ENCODE peak calls at places on chromosomes 1 and 21, in four cellular contexts. G is IMR-90, Y is mesenchymal stem cell, Z is trophoblast cell. M is an unnamed sample.

GRCh38 chr1:112317556-112317955 is 78.5 kb upstream of the CTTNBP2NL start:
- DNase-seq in Z (no peak), Y (no peak), G (no peak), M (no peak)

GRCh38 chr1:59833991-59834390 is 19.2 kb downstream of the HOOK1 start:
- DNase-seq in Y (no peak), Z (no peak), G (no peak), M (no peak)

GRCh38 chr1:109790735-109791494 is 27.2 kb upstream of the EPS8L3 start:
- DNase-seq in Z (peak), G (peak), Y (peak), M (no peak)

GRCh38 chr1:1141244-1141910 is 25.5 kb upstream of the C1orf159 start:
- DNase-seq in Z (no peak), Y (no peak), G (no peak), M (no peak)

GRCh38 chr1:168506204-168506819 is 37.5 kb downstream of the XCL2 start:
- DNase-seq in Y (no peak), G (peak), Z (no peak), M (no peak)

GRCh38 chr1:155218854-155219591 is 10.5 kb downstream of the MTX1 start:
- DNase-seq in Z (peak), Y (peak), G (peak), M (no peak)

GRCh38 chr21:20419780-20420179 is 578.4 kb upstream of the NCAM2 start:
- DNase-seq in Z (no peak), Y (no peak), G (no peak), M (no peak)

GRCh38 chr1:28329395-28330153 is 734 bp downstream of the MED18 start:
- DNase-seq in G (peak), Y (peak), Z (peak), M (no peak)

GRCh38 chr1:103424645-103425044 is 100.9 kb upstream of the RNPC3 start:
- DNase-seq in G (no peak), Y (no peak), Z (no peak), M (no peak)

GRCh38 chr1:6794164-6794563 is 8.9 kb downstream of the CAMTA1 start:
- DNase-seq in Y (peak), G (peak), Z (no peak), M (no peak)

GRCh38 chr1:230268371-230269170 is 157.6 kb downstream of the PGBD5 start:
- DNase-seq in Y (peak), Z (peak), G (peak), M (peak)

GRCh38 chr1:158458263-158458662 is 3.4 kb upstream of the OR10K1 start:
- DNase-seq in Y (no peak), G (no peak), Z (no peak), M (no peak)

GRCh38 chr1:147238053-147238902 is 4.2 kb upstream of the CHD1L start:
- DNase-seq in Y (no peak), G (no peak), Z (no peak), M (no peak)

GRCh38 chr21:44279621-44280260 is 5.9 kb upstream of the AIRE start:
- DNase-seq in Z (no peak), G (no peak), Y (no peak), M (no peak)

GRCh38 chr1:31951276-31951675 is 13.1 kb upstream of the PTP4A2 start:
- DNase-seq in Y (no peak), G (no peak), Z (no peak), M (no peak)

GRCh38 chr21:17925000-17925610 is 105.9 kb upstream of the C21orf91 start:
- DNase-seq in Y (peak), G (peak), Z (peak), M (peak)

GRCh38 chr1:247390116-247390791 is 25.7 kb upstream of the NLRP3 start:
- DNase-seq in G (peak), Z (peak), Y (peak), M (peak)

GRCh38 chr1:114510235-114511047 is 562 bp downstream of the TRIM33 start:
- DNase-seq in Y (peak), Z (peak), G (peak), M (peak)

GRCh38 chr1:118346940-118347339 is 161.9 kb upstream of the SPAG17 start:
- DNase-seq in Y (no peak), Z (no peak), G (no peak), M (no peak)

GRCh38 chr1:90349510-90349909 is 354.6 kb downstream of the ZNF326 start:
- DNase-seq in G (no peak), Z (no peak), Y (no peak), M (no peak)

GRCh38 chr1:26959722-26960624 is at the start of gene KDF1:
- DNase-seq in G (no peak), Z (peak), Y (no peak), M (no peak)

GRCh38 chr1:170967042-170967910 is 31.9 kb downstream of the MROH9 start:
- DNase-seq in G (peak), Y (peak), Z (peak), M (peak)

GRCh38 chr1:241998950-241999495 is at the start of gene MAP1LC3C:
- DNase-seq in Y (no peak), G (no peak), Z (peak), M (no peak)
- H2AK5ac ChIP-seq in Y (no peak), G (no peak), Z (no peak), M (no peak)

GRCh38 chr1:207825719-207826556 is 74.1 kb downstream of the CD46 start:
- DNase-seq in Z (peak), G (peak), Y (peak), M (no peak)
- H3K23ac ChIP-seq in Z (no peak), G (peak), Y (no peak), M (no peak)

GRCh38 chr1:240878631-240879030 is 266.7 kb upstream of the GREM2 start:
- DNase-seq in Z (no peak), G (no peak), Y (no peak), M (no peak)
- H2AK5ac ChIP-seq in Z (no peak), G (no peak), Y (no peak), M (no peak)

GRCh38 chr1:237040823-237041222 is 1.2 kb upstream of the RYR2 start:
- DNase-seq in G (no peak), Z (no peak), Y (no peak), M (no peak)

GRCh38 chr1:237041795-237042466 is at the start of gene RYR2:
- DNase-seq in Y (no peak), G (no peak), Z (no peak), M (peak)

GRCh38 chr1:237042467-237042891 is 495 bp downstream of the RYR2 start:
- DNase-seq in G (no peak), Y (no peak), Z (no peak), M (peak)

GRCh38 chr1:237042892-237043576 is 1.1 kb downstream of the RYR2 start:
- DNase-seq in Y (peak), Z (no peak), G (no peak), M (peak)

DNA sequence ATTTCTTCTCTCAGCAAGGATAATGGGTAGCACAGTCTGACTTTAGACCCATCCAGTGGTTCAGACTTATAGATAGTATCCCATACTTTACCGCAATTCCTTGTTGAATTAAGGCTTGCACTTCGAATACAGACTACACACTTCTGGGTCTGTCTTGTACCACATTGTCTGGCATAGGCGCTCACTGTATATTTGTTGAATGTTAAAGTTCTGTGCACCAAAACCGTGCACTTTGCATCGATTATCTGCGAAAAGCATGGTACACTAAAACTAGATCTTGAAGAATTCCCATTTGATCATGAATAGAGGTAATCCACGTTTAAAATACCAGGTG is 556 bp upstream of the RYR2 start:
- DNase-seq in G (no peak), Z (no peak), Y (no peak), M (no peak)
- H3K23ac ChIP-seq in G (no peak), Z (no peak), Y (no peak), M (no peak)